ENCODE peak calls at places on chromosome 16, in seven cellular contexts. One of them, this sample, is unnamed.

GRCh38 chr16:9415588-9415987 is 324.1 kb downstream of the HAPSTR1 start:
- DNase-seq in dorsolateral prefrontal cortex: no peak
- DNase-seq in OCI-LY7: no peak
- DNase-seq in heart left ventricle: no peak
- DNase-seq in sigmoid colon: no peak
- DNase-seq in right lobe of liver: no peak
- DNase-seq in nephron progenitor cell: no peak
- DNase-seq in this sample: no peak

GRCh38 chr16:87959391-87959968 is 8.2 kb downstream of the BANP start:
- DNase-seq in dorsolateral prefrontal cortex: no peak
- DNase-seq in right lobe of liver: no peak
- DNase-seq in OCI-LY7: no peak
- DNase-seq in sigmoid colon: no peak
- DNase-seq in heart left ventricle: no peak
- DNase-seq in nephron progenitor cell: no peak
- DNase-seq in this sample: no peak

GRCh38 chr16:30760160-30760559 is 1.7 kb downstream of the CFAP119 start:
- DNase-seq in sigmoid colon: peak
- DNase-seq in nephron progenitor cell: no peak
- DNase-seq in OCI-LY7: no peak
- DNase-seq in heart left ventricle: no peak
- DNase-seq in right lobe of liver: no peak
- DNase-seq in dorsolateral prefrontal cortex: no peak
- DNase-seq in this sample: no peak

GRCh38 chr16:81693047-81693446 is 86.0 kb upstream of the PLCG2 start:
- DNase-seq in nephron progenitor cell: no peak
- DNase-seq in sigmoid colon: peak
- DNase-seq in heart left ventricle: no peak
- DNase-seq in OCI-LY7: no peak
- DNase-seq in right lobe of liver: no peak
- DNase-seq in dorsolateral prefrontal cortex: no peak
- DNase-seq in this sample: no peak

GRCh38 chr16:3638916-3639644 is 15.4 kb upstream of the DNASE1 start:
- DNase-seq in heart left ventricle: no peak
- DNase-seq in sigmoid colon: no peak
- DNase-seq in right lobe of liver: no peak
- DNase-seq in OCI-LY7: no peak
- DNase-seq in nephron progenitor cell: no peak
- DNase-seq in dorsolateral prefrontal cortex: no peak
- DNase-seq in this sample: no peak

GRCh38 chr16:77944631-77945030 is 77.7 kb upstream of the CLEC3A start:
- DNase-seq in nephron progenitor cell: no peak
- DNase-seq in right lobe of liver: no peak
- DNase-seq in dorsolateral prefrontal cortex: no peak
- DNase-seq in heart left ventricle: no peak
- DNase-seq in OCI-LY7: no peak
- DNase-seq in sigmoid colon: no peak
- DNase-seq in this sample: no peak

GRCh38 chr16:89706446-89707260 is 5.1 kb upstream of the SPATA2L start:
- DNase-seq in right lobe of liver: no peak
- DNase-seq in dorsolateral prefrontal cortex: no peak
- DNase-seq in OCI-LY7: no peak
- DNase-seq in heart left ventricle: peak
- DNase-seq in nephron progenitor cell: no peak
- DNase-seq in sigmoid colon: no peak
- DNase-seq in this sample: no peak

GRCh38 chr16:78045865-78046581 is 23.7 kb downstream of the CLEC3A start:
- DNase-seq in OCI-LY7: no peak
- DNase-seq in nephron progenitor cell: peak
- DNase-seq in right lobe of liver: peak
- DNase-seq in dorsolateral prefrontal cortex: peak
- DNase-seq in heart left ventricle: peak
- DNase-seq in sigmoid colon: no peak
- DNase-seq in this sample: peak

GRCh38 chr16:983044-984030 is 1.8 kb downstream of the SOX8 start:
- DNase-seq in OCI-LY7: no peak
- DNase-seq in nephron progenitor cell: peak
- DNase-seq in right lobe of liver: no peak
- DNase-seq in sigmoid colon: no peak
- DNase-seq in dorsolateral prefrontal cortex: peak
- DNase-seq in heart left ventricle: no peak
- DNase-seq in this sample: no peak

GRCh38 chr16:886084-886543 is 84.7 kb downstream of the LMF1 start:
- DNase-seq in dorsolateral prefrontal cortex: peak
- DNase-seq in heart left ventricle: no peak
- DNase-seq in sigmoid colon: peak
- DNase-seq in right lobe of liver: peak
- DNase-seq in OCI-LY7: no peak
- DNase-seq in nephron progenitor cell: peak
- DNase-seq in this sample: no peak

GRCh38 chr16:68364601-68364998 is 53.8 kb downstream of the PRMT7 start:
- DNase-seq in sigmoid colon: no peak
- DNase-seq in dorsolateral prefrontal cortex: no peak
- DNase-seq in nephron progenitor cell: no peak
- DNase-seq in heart left ventricle: no peak
- DNase-seq in right lobe of liver: no peak
- DNase-seq in OCI-LY7: no peak
- DNase-seq in this sample: no peak
- TF ChIP-seq CTCF in sigmoid colon: no peak
- TF ChIP-seq CTCF in dorsolateral prefrontal cortex: no peak
- TF ChIP-seq CTCF in nephron progenitor cell: no peak
- TF ChIP-seq CTCF in heart left ventricle: no peak
- TF ChIP-seq CTCF in right lobe of liver: no peak
- TF ChIP-seq CTCF in OCI-LY7: peak
- TF ChIP-seq CTCF in this sample: peak

DNA sequence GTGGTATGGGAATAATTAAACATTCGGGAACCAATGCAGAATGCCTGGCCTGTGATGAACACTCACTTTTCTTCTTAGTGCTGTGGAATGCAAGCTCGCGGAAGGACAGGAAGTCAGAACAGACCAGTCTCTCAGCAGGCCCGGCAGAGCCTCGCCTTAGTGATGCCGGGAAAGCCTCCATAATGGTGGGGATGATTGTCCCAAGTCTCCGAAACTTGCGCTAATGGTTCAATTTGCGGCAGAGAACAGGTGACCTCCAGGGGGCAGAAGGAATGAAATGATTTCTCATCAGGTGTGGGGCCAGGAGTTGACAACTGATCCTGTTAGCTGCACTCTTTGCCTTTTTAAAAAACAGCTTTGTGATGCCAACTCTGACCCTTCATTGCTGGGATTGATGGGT is 170.6 kb downstream of the GSG1L start:
- DNase-seq in dorsolateral prefrontal cortex: no peak
- DNase-seq in OCI-LY7: no peak
- DNase-seq in right lobe of liver: no peak
- DNase-seq in nephron progenitor cell: no peak
- DNase-seq in heart left ventricle: no peak
- DNase-seq in sigmoid colon: no peak
- DNase-seq in this sample: no peak
- TF ChIP-seq CTCF in dorsolateral prefrontal cortex: no peak
- TF ChIP-seq CTCF in OCI-LY7: no peak
- TF ChIP-seq CTCF in right lobe of liver: no peak
- TF ChIP-seq CTCF in nephron progenitor cell: no peak
- TF ChIP-seq CTCF in heart left ventricle: no peak
- TF ChIP-seq CTCF in sigmoid colon: no peak
- TF ChIP-seq CTCF in this sample: peak

GRCh38 chr16:48383877-48384304 is 1.3 kb downstream of the SIAH1 start:
- DNase-seq in right lobe of liver: no peak
- DNase-seq in nephron progenitor cell: peak
- DNase-seq in OCI-LY7: peak
- DNase-seq in heart left ventricle: no peak
- DNase-seq in sigmoid colon: no peak
- DNase-seq in dorsolateral prefrontal cortex: no peak
- DNase-seq in this sample: no peak

GRCh38 chr16:48384982-48385271 is 286 bp downstream of the SIAH1 start:
- DNase-seq in right lobe of liver: no peak
- DNase-seq in heart left ventricle: no peak
- DNase-seq in dorsolateral prefrontal cortex: no peak
- DNase-seq in sigmoid colon: no peak
- DNase-seq in nephron progenitor cell: peak
- DNase-seq in OCI-LY7: no peak
- DNase-seq in this sample: no peak

GRCh38 chr16:48384305-48384981 is 770 bp downstream of the SIAH1 start:
- DNase-seq in heart left ventricle: peak
- DNase-seq in OCI-LY7: peak
- DNase-seq in right lobe of liver: peak
- DNase-seq in sigmoid colon: peak
- DNase-seq in dorsolateral prefrontal cortex: peak
- DNase-seq in nephron progenitor cell: peak
- DNase-seq in this sample: peak

GRCh38 chr16:48382131-48382530 is 3.1 kb downstream of the SIAH1 start:
- DNase-seq in right lobe of liver: no peak
- DNase-seq in nephron progenitor cell: no peak
- DNase-seq in heart left ventricle: no peak
- DNase-seq in dorsolateral prefrontal cortex: no peak
- DNase-seq in sigmoid colon: no peak
- DNase-seq in OCI-LY7: no peak
- DNase-seq in this sample: no peak

DNA sequence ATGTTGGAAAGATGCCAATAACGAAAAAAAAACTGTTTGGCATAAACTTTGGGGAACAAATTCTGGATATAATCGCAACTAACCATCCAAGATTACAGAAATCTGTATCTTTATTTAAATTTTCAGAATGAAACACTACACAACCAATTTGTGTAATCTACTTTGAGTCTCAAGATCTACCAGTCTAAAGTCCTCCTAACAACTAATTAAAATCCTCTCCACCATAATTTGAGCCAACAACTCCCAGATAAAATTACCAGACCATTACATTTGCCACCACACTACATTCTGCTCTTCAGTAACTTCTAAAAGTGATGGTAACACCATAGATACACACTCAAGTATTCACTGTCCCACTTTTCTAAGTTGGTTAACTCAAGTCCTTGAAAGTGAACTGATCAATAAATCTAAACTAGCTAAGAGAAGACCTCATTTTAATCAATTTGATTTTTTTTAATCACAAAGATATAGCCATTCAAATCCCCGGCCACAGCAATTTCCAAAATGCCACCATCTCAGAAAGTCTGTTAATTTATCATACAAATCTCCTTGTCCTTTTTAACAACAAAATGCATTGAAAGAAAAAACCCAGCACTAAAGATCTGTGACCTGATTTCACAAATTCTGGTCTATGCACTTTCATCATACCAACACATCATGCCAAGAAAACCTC is 1.9 kb downstream of the SIAH1 start:
- DNase-seq in right lobe of liver: no peak
- DNase-seq in heart left ventricle: no peak
- DNase-seq in OCI-LY7: no peak
- DNase-seq in nephron progenitor cell: no peak
- DNase-seq in dorsolateral prefrontal cortex: no peak
- DNase-seq in sigmoid colon: no peak
- DNase-seq in this sample: no peak
- TF ChIP-seq CTCF in right lobe of liver: no peak
- TF ChIP-seq CTCF in heart left ventricle: no peak
- TF ChIP-seq CTCF in OCI-LY7: no peak
- TF ChIP-seq CTCF in nephron progenitor cell: no peak
- TF ChIP-seq CTCF in dorsolateral prefrontal cortex: no peak
- TF ChIP-seq CTCF in sigmoid colon: no peak
- TF ChIP-seq CTCF in this sample: no peak

GRCh38 chr16:2467301-2468141 is 3.6 kb upstream of the NTN3 start:
- DNase-seq in nephron progenitor cell: peak
- DNase-seq in sigmoid colon: peak
- DNase-seq in heart left ventricle: peak
- DNase-seq in OCI-LY7: peak
- DNase-seq in right lobe of liver: no peak
- DNase-seq in dorsolateral prefrontal cortex: no peak
- DNase-seq in this sample: no peak
- TF ChIP-seq CTCF in nephron progenitor cell: no peak
- TF ChIP-seq CTCF in sigmoid colon: no peak
- TF ChIP-seq CTCF in heart left ventricle: no peak
- TF ChIP-seq CTCF in OCI-LY7: peak
- TF ChIP-seq CTCF in right lobe of liver: peak
- TF ChIP-seq CTCF in dorsolateral prefrontal cortex: no peak
- TF ChIP-seq CTCF in this sample: peak

GRCh38 chr16:66346221-66346620 is 20.3 kb upstream of the CDH5 start:
- DNase-seq in OCI-LY7: no peak
- DNase-seq in right lobe of liver: no peak
- DNase-seq in dorsolateral prefrontal cortex: no peak
- DNase-seq in sigmoid colon: no peak
- DNase-seq in heart left ventricle: no peak
- DNase-seq in nephron progenitor cell: no peak
- DNase-seq in this sample: no peak
- TF ChIP-seq CTCF in OCI-LY7: no peak
- TF ChIP-seq CTCF in right lobe of liver: no peak
- TF ChIP-seq CTCF in dorsolateral prefrontal cortex: no peak
- TF ChIP-seq CTCF in sigmoid colon: no peak
- TF ChIP-seq CTCF in heart left ventricle: no peak
- TF ChIP-seq CTCF in nephron progenitor cell: no peak
- TF ChIP-seq CTCF in this sample: no peak

This sample was measured in progenitor cell of endocrine pancreas.